ENCODE peak calls at places on chromosomes 6 and 20, in five cellular contexts. One of them, this sample, is unnamed. For H3K27me3 and H3K4me1, the result is how much of the 10 kb centered on the place peaks cover.

GRCh38 chr6:149060985-149061760 is 256.3 kb upstream of the TAB2 start:
- DNase-seq in PC-3: peak
- DNase-seq in thoracic aorta: no peak
- DNase-seq in CD8-positive, alpha-beta memory T cell: no peak
- DNase-seq in H9: no peak
- DNase-seq in this sample: no peak

GRCh38 chr6:40504274-40504673 is 82.9 kb downstream of the LRFN2 start:
- DNase-seq in PC-3: no peak
- DNase-seq in thoracic aorta: no peak
- DNase-seq in CD8-positive, alpha-beta memory T cell: no peak
- DNase-seq in H9: no peak
- DNase-seq in this sample: no peak

GRCh38 chr6:40586800-40587201 is 363 bp downstream of the LRFN2 start:
- DNase-seq in PC-3: no peak
- DNase-seq in thoracic aorta: no peak
- DNase-seq in CD8-positive, alpha-beta memory T cell: no peak
- DNase-seq in H9: no peak
- DNase-seq in this sample: no peak

GRCh38 chr6:32166411-32167061 is 2.1 kb downstream of the EGFL8 start:
- DNase-seq in PC-3: no peak
- DNase-seq in thoracic aorta: no peak
- DNase-seq in CD8-positive, alpha-beta memory T cell: no peak
- DNase-seq in H9: peak
- DNase-seq in this sample: no peak

GRCh38 chr6:487956-488355 is 96.4 kb downstream of the IRF4 start:
- DNase-seq in PC-3: no peak
- DNase-seq in thoracic aorta: no peak
- DNase-seq in CD8-positive, alpha-beta memory T cell: no peak
- DNase-seq in H9: no peak
- DNase-seq in this sample: no peak

GRCh38 chr6:132252113-132252512 is 149.2 kb downstream of the MOXD1 start:
- DNase-seq in PC-3: no peak
- DNase-seq in thoracic aorta: no peak
- DNase-seq in CD8-positive, alpha-beta memory T cell: no peak
- DNase-seq in H9: no peak
- DNase-seq in this sample: no peak

GRCh38 chr6:83417880-83418663 is 12.8 kb downstream of the ME1 start:
- DNase-seq in PC-3: peak
- DNase-seq in thoracic aorta: no peak
- DNase-seq in CD8-positive, alpha-beta memory T cell: no peak
- DNase-seq in H9: no peak
- DNase-seq in this sample: no peak

GRCh38 chr6:26474439-26474881 is 16.7 kb downstream of the BTN2A1 start:
- DNase-seq in PC-3: no peak
- DNase-seq in thoracic aorta: no peak
- DNase-seq in CD8-positive, alpha-beta memory T cell: no peak
- DNase-seq in H9: no peak
- DNase-seq in this sample: no peak

GRCh38 chr6:169800668-169801395 is 49.4 kb downstream of the ERMARD start:
- DNase-seq in PC-3: peak
- DNase-seq in thoracic aorta: no peak
- DNase-seq in CD8-positive, alpha-beta memory T cell: no peak
- DNase-seq in H9: peak
- DNase-seq in this sample: no peak

GRCh38 chr6:7728855-7729590 is 3.1 kb downstream of the BMP6 start:
- DNase-seq in PC-3: peak
- DNase-seq in thoracic aorta: no peak
- DNase-seq in CD8-positive, alpha-beta memory T cell: no peak
- DNase-seq in H9: peak
- DNase-seq in this sample: no peak

GRCh38 chr6:19312291-19312978 is 524.7 kb upstream of the ID4 start:
- DNase-seq in PC-3: no peak
- DNase-seq in thoracic aorta: no peak
- DNase-seq in CD8-positive, alpha-beta memory T cell: no peak
- DNase-seq in H9: peak
- DNase-seq in this sample: no peak

GRCh38 chr6:88899569-88900316 is 63.7 kb downstream of the RNGTT start:
- DNase-seq in PC-3: peak
- DNase-seq in thoracic aorta: no peak
- DNase-seq in CD8-positive, alpha-beta memory T cell: no peak
- DNase-seq in H9: no peak
- DNase-seq in this sample: no peak

GRCh38 chr6:107118976-107119375 is 3.7 kb upstream of the BEND3 start:
- DNase-seq in PC-3: no peak
- DNase-seq in thoracic aorta: no peak
- DNase-seq in CD8-positive, alpha-beta memory T cell: no peak
- DNase-seq in H9: no peak
- DNase-seq in this sample: no peak

GRCh38 chr6:82144852-82145332 is 102.7 kb downstream of the IBTK start:
- DNase-seq in PC-3: peak
- DNase-seq in thoracic aorta: peak
- DNase-seq in CD8-positive, alpha-beta memory T cell: no peak
- DNase-seq in H9: no peak
- DNase-seq in this sample: peak

GRCh38 chr20:11431613-11432012 is 486.1 kb upstream of the BTBD3 start:
- DNase-seq in PC-3: no peak
- DNase-seq in thoracic aorta: no peak
- DNase-seq in CD8-positive, alpha-beta memory T cell: no peak
- DNase-seq in H9: no peak
- DNase-seq in this sample: no peak

GRCh38 chr20:39849664-39850063 is 839.4 kb downstream of the MAFB start:
- DNase-seq in PC-3: no peak
- DNase-seq in thoracic aorta: peak
- DNase-seq in CD8-positive, alpha-beta memory T cell: no peak
- DNase-seq in H9: no peak
- DNase-seq in this sample: peak

GRCh38 chr6:42450314-42451145 is 1.2 kb downstream of the TRERF1 start:
- DNase-seq in PC-3: peak
- DNase-seq in thoracic aorta: no peak
- DNase-seq in CD8-positive, alpha-beta memory T cell: peak
- DNase-seq in H9: no peak
- DNase-seq in this sample: no peak

GRCh38 chr6:7157752-7158616 is 50.2 kb downstream of the RREB1 start:
- DNase-seq in PC-3: no peak
- DNase-seq in thoracic aorta: no peak
- DNase-seq in CD8-positive, alpha-beta memory T cell: no peak
- DNase-seq in H9: no peak
- DNase-seq in this sample: no peak

GRCh38 chr6:15538766-15539165 is 124.1 kb downstream of the DTNBP1 start:
- DNase-seq in PC-3: no peak
- DNase-seq in thoracic aorta: no peak
- DNase-seq in CD8-positive, alpha-beta memory T cell: no peak
- DNase-seq in H9: no peak
- DNase-seq in this sample: no peak
- H3K27me3 ChIP-seq in PC-3: under half
- H3K27me3 ChIP-seq in thoracic aorta: under half
- H3K27me3 ChIP-seq in CD8-positive, alpha-beta memory T cell: under half
- H3K27me3 ChIP-seq in H9: under half
- H3K27me3 ChIP-seq in this sample: under half

GRCh38 chr20:6780414-6780813 is 12.9 kb downstream of the BMP2 start:
- DNase-seq in PC-3: no peak
- DNase-seq in thoracic aorta: no peak
- DNase-seq in CD8-positive, alpha-beta memory T cell: no peak
- DNase-seq in H9: no peak
- DNase-seq in this sample: no peak
- H3K4me1 ChIP-seq in PC-3: under half
- H3K4me1 ChIP-seq in thoracic aorta: under half
- H3K4me1 ChIP-seq in CD8-positive, alpha-beta memory T cell: under half
- H3K4me1 ChIP-seq in H9: under half
- H3K4me1 ChIP-seq in this sample: under half

GRCh38 chr6:137490506-137490905 is 3.7 kb downstream of the OLIG3 start:
- DNase-seq in PC-3: no peak
- DNase-seq in thoracic aorta: no peak
- DNase-seq in CD8-positive, alpha-beta memory T cell: no peak
- DNase-seq in H9: no peak
- DNase-seq in this sample: no peak
- H3K27me3 ChIP-seq in PC-3: under half
- H3K27me3 ChIP-seq in thoracic aorta: under half
- H3K27me3 ChIP-seq in CD8-positive, alpha-beta memory T cell: half or more
- H3K27me3 ChIP-seq in H9: half or more
- H3K27me3 ChIP-seq in this sample: under half

GRCh38 chr20:21901470-21902275 is 196.2 kb downstream of the PAX1 start:
- DNase-seq in PC-3: peak
- DNase-seq in thoracic aorta: no peak
- DNase-seq in CD8-positive, alpha-beta memory T cell: no peak
- DNase-seq in H9: no peak
- DNase-seq in this sample: no peak
- H3K4me1 ChIP-seq in PC-3: under half
- H3K4me1 ChIP-seq in thoracic aorta: under half
- H3K4me1 ChIP-seq in CD8-positive, alpha-beta memory T cell: under half
- H3K4me1 ChIP-seq in H9: under half
- H3K4me1 ChIP-seq in this sample: under half

DNA sequence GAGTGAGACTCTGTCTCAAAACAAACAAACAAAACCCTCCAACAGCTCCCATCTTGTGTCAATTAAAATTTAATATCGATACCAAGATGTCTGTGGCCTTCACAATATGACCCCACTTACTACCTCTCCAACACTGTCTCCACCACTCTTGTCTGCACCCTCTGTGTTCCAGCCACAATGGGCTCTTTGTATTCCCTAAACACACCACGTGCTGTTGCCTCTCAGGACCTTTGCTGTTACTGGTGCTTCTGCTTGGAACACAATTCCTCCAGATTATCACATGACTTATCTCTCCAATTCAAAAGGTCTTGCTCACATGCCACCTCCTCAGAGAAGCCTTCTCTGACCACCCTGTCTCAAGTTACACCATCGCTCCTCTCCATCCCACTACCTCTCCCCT is 6.0 kb upstream of the HCK start:
- DNase-seq in PC-3: no peak
- DNase-seq in thoracic aorta: no peak
- DNase-seq in CD8-positive, alpha-beta memory T cell: no peak
- DNase-seq in H9: no peak
- DNase-seq in this sample: no peak
- H3K27me3 ChIP-seq in PC-3: half or more
- H3K27me3 ChIP-seq in thoracic aorta: under half
- H3K27me3 ChIP-seq in CD8-positive, alpha-beta memory T cell: under half
- H3K27me3 ChIP-seq in H9: under half
- H3K27me3 ChIP-seq in this sample: under half

DNA sequence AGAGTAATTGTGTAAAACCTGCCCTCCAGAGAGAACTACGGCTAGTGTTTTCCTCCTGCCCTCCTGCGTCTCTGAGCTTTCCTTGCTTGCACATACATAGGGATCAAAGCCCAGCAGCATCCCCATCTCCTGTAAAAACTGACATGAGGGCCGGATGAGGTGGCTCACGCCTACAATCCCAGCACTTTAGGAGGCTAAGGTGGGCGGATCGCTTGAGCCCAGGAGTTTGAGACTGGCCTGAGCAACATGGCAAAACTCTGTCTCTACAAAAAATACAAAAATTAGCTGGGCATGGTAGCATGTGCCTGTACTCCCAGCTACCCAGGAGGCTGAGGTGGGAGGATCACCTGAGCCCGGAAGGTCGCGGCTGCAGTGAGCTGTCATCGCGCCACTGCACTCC is 40.3 kb upstream of the SMIM29 start:
- DNase-seq in PC-3: no peak
- DNase-seq in thoracic aorta: no peak
- DNase-seq in CD8-positive, alpha-beta memory T cell: no peak
- DNase-seq in H9: no peak
- DNase-seq in this sample: no peak
- H3K4me1 ChIP-seq in PC-3: under half
- H3K4me1 ChIP-seq in thoracic aorta: under half
- H3K4me1 ChIP-seq in CD8-positive, alpha-beta memory T cell: under half
- H3K4me1 ChIP-seq in H9: under half
- H3K4me1 ChIP-seq in this sample: under half

DNA sequence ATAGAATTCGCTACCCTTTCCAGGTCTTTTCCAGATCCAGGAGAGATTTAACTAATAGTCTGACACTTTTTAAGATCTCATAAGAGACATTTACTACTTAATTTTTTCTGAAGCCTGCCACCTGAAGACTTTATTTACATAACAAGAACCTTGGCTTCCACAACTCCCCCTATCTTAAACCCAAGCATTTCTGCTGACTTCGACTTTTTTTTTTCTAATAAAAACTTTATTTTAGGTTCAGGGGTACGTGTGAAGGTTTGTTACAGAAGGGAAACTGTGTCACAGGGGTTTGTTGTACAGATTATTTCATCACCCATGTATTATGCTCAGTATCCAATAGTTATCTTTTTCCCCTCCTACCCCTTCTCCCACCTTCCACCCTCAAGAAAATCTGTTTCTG is 64.9 kb upstream of the OR14J1 start:
- DNase-seq in PC-3: no peak
- DNase-seq in thoracic aorta: no peak
- DNase-seq in CD8-positive, alpha-beta memory T cell: no peak
- DNase-seq in H9: no peak
- DNase-seq in this sample: no peak
- H3K27me3 ChIP-seq in PC-3: under half
- H3K27me3 ChIP-seq in thoracic aorta: under half
- H3K27me3 ChIP-seq in CD8-positive, alpha-beta memory T cell: under half
- H3K27me3 ChIP-seq in H9: under half
- H3K27me3 ChIP-seq in this sample: under half

GRCh38 chr20:12886618-12887363 is 122.0 kb upstream of the SPTLC3 start:
- DNase-seq in PC-3: no peak
- DNase-seq in thoracic aorta: no peak
- DNase-seq in CD8-positive, alpha-beta memory T cell: no peak
- DNase-seq in H9: no peak
- DNase-seq in this sample: no peak
- H3K4me1 ChIP-seq in PC-3: under half
- H3K4me1 ChIP-seq in thoracic aorta: under half
- H3K4me1 ChIP-seq in CD8-positive, alpha-beta memory T cell: under half
- H3K4me1 ChIP-seq in H9: under half
- H3K4me1 ChIP-seq in this sample: under half